ENCODE peak calls at places on chromosomes 3 and 15, in five cellular contexts. One of them, this sample, is unnamed.

GRCh38 chr3:50146316-50146901 is 8.7 kb upstream of the SEMA3F start:
- DNase-seq in adrenal gland: no peak
- DNase-seq in body of pancreas: no peak
- DNase-seq in sigmoid colon: no peak
- DNase-seq in IMR-90: no peak
- DNase-seq in this sample: no peak

GRCh38 chr3:44893097-44893496 is 18.7 kb downstream of the TGM4 start:
- DNase-seq in sigmoid colon: no peak
- DNase-seq in IMR-90: peak
- DNase-seq in body of pancreas: no peak
- DNase-seq in adrenal gland: no peak
- DNase-seq in this sample: no peak

GRCh38 chr3:43169987-43170386 is 64.1 kb upstream of the POMGNT2 start:
- DNase-seq in sigmoid colon: no peak
- DNase-seq in IMR-90: no peak
- DNase-seq in body of pancreas: no peak
- DNase-seq in adrenal gland: no peak
- DNase-seq in this sample: no peak

GRCh38 chr3:103711670-103712069 is 1276.9 kb downstream of the ZPLD1 start:
- DNase-seq in IMR-90: no peak
- DNase-seq in body of pancreas: no peak
- DNase-seq in sigmoid colon: no peak
- DNase-seq in adrenal gland: no peak
- DNase-seq in this sample: no peak

GRCh38 chr3:185688808-185689207 is 102.7 kb downstream of the SENP2 start:
- DNase-seq in body of pancreas: no peak
- DNase-seq in adrenal gland: peak
- DNase-seq in sigmoid colon: no peak
- DNase-seq in IMR-90: peak
- DNase-seq in this sample: no peak

GRCh38 chr3:39168156-39168780 is 14.9 kb upstream of the CSRNP1 start:
- DNase-seq in adrenal gland: no peak
- DNase-seq in body of pancreas: no peak
- DNase-seq in sigmoid colon: peak
- DNase-seq in IMR-90: no peak
- DNase-seq in this sample: no peak

GRCh38 chr3:42739401-42740158 is 33.5 kb downstream of the CCDC13 start:
- DNase-seq in adrenal gland: no peak
- DNase-seq in sigmoid colon: peak
- DNase-seq in IMR-90: no peak
- DNase-seq in body of pancreas: no peak
- DNase-seq in this sample: no peak

GRCh38 chr3:15305366-15305844 is 27.0 kb downstream of the SH3BP5 start:
- DNase-seq in body of pancreas: no peak
- DNase-seq in adrenal gland: no peak
- DNase-seq in IMR-90: peak
- DNase-seq in sigmoid colon: peak
- DNase-seq in this sample: peak

GRCh38 chr15:32721594-32721993 is 3.8 kb downstream of the GREM1 start:
- DNase-seq in body of pancreas: no peak
- DNase-seq in IMR-90: peak
- DNase-seq in sigmoid colon: no peak
- DNase-seq in adrenal gland: no peak
- DNase-seq in this sample: no peak

GRCh38 chr3:127180859-127181258 is 12.1 kb upstream of the PRR23E start:
- DNase-seq in IMR-90: no peak
- DNase-seq in body of pancreas: no peak
- DNase-seq in sigmoid colon: peak
- DNase-seq in adrenal gland: no peak
- DNase-seq in this sample: no peak

GRCh38 chr3:144989756-144990155 is 1018.1 kb downstream of the DIPK2A start:
- DNase-seq in body of pancreas: no peak
- DNase-seq in adrenal gland: no peak
- DNase-seq in IMR-90: peak
- DNase-seq in sigmoid colon: no peak
- DNase-seq in this sample: no peak

GRCh38 chr3:50237754-50238548 is 1.9 kb downstream of the GNAI2 start:
- DNase-seq in body of pancreas: peak
- DNase-seq in adrenal gland: peak
- DNase-seq in sigmoid colon: peak
- DNase-seq in IMR-90: peak
- DNase-seq in this sample: peak

GRCh38 chr3:69212411-69213160 is 90.2 kb upstream of the LMOD3 start:
- DNase-seq in body of pancreas: no peak
- DNase-seq in sigmoid colon: no peak
- DNase-seq in adrenal gland: no peak
- DNase-seq in IMR-90: peak
- DNase-seq in this sample: peak

GRCh38 chr15:73930371-73930770 is 4.1 kb downstream of the LOXL1 start:
- DNase-seq in body of pancreas: no peak
- DNase-seq in IMR-90: peak
- DNase-seq in adrenal gland: no peak
- DNase-seq in sigmoid colon: no peak
- DNase-seq in this sample: no peak

GRCh38 chr15:69602921-69603320 is 150.3 kb downstream of the RPLP1 start:
- DNase-seq in sigmoid colon: no peak
- DNase-seq in adrenal gland: no peak
- DNase-seq in IMR-90: no peak
- DNase-seq in body of pancreas: no peak
- DNase-seq in this sample: no peak

GRCh38 chr3:12947504-12948369 is 106.4 kb upstream of the RPL32 start:
- DNase-seq in sigmoid colon: peak
- DNase-seq in IMR-90: peak
- DNase-seq in adrenal gland: no peak
- DNase-seq in body of pancreas: no peak
- DNase-seq in this sample: peak

GRCh38 chr3:11844891-11845290 is 1.8 kb downstream of the TAMM41 start:
- DNase-seq in IMR-90: no peak
- DNase-seq in body of pancreas: no peak
- DNase-seq in sigmoid colon: no peak
- DNase-seq in adrenal gland: no peak
- DNase-seq in this sample: no peak

GRCh38 chr3:4989649-4989966 is 10.4 kb downstream of the BHLHE40 start:
- DNase-seq in IMR-90: no peak
- DNase-seq in body of pancreas: no peak
- DNase-seq in sigmoid colon: no peak
- DNase-seq in adrenal gland: no peak
- DNase-seq in this sample: no peak

GRCh38 chr3:196225086-196225485 is 8.8 kb downstream of the SLC51A start:
- DNase-seq in adrenal gland: no peak
- DNase-seq in body of pancreas: no peak
- DNase-seq in IMR-90: no peak
- DNase-seq in sigmoid colon: peak
- DNase-seq in this sample: no peak

GRCh38 chr3:56800373-56801150 is 1.2 kb downstream of the ARHGEF3 start:
- DNase-seq in adrenal gland: peak
- DNase-seq in body of pancreas: peak
- DNase-seq in sigmoid colon: no peak
- DNase-seq in IMR-90: no peak
- DNase-seq in this sample: no peak

GRCh38 chr3:183385698-183386590 is 42.5 kb downstream of the MCF2L2 start:
- DNase-seq in IMR-90: peak
- DNase-seq in adrenal gland: peak
- DNase-seq in body of pancreas: peak
- DNase-seq in sigmoid colon: no peak
- DNase-seq in this sample: peak

GRCh38 chr3:112582242-112582874 is 20.5 kb downstream of the SLC35A5 start:
- DNase-seq in adrenal gland: no peak
- DNase-seq in body of pancreas: no peak
- DNase-seq in sigmoid colon: no peak
- DNase-seq in IMR-90: peak
- DNase-seq in this sample: peak

GRCh38 chr3:17412950-17413530 is 329.4 kb downstream of the TBC1D5 start:
- DNase-seq in body of pancreas: no peak
- DNase-seq in IMR-90: peak
- DNase-seq in adrenal gland: peak
- DNase-seq in sigmoid colon: no peak
- DNase-seq in this sample: peak

GRCh38 chr3:136954980-136955780 is 2.6 kb upstream of the IL20RB start:
- DNase-seq in body of pancreas: no peak
- DNase-seq in adrenal gland: no peak
- DNase-seq in sigmoid colon: no peak
- DNase-seq in IMR-90: no peak
- DNase-seq in this sample: no peak

GRCh38 chr3:106850429-106850828 is 526.8 kb upstream of the CCDC54 start:
- DNase-seq in body of pancreas: no peak
- DNase-seq in IMR-90: peak
- DNase-seq in adrenal gland: no peak
- DNase-seq in sigmoid colon: no peak
- DNase-seq in this sample: no peak

GRCh38 chr3:70076394-70076793 is 76.9 kb downstream of the SAMMSON start:
- DNase-seq in body of pancreas: peak
- DNase-seq in adrenal gland: no peak
- DNase-seq in sigmoid colon: no peak
- DNase-seq in IMR-90: no peak
- DNase-seq in this sample: no peak

GRCh38 chr3:70832035-70832795 is 519.8 kb upstream of the MDFIC2 start:
- DNase-seq in body of pancreas: peak
- DNase-seq in IMR-90: peak
- DNase-seq in sigmoid colon: no peak
- DNase-seq in adrenal gland: no peak
- DNase-seq in this sample: no peak

GRCh38 chr3:133973249-133973980 is 56.3 kb downstream of the SLCO2A1 start:
- DNase-seq in sigmoid colon: peak
- DNase-seq in IMR-90: no peak
- DNase-seq in body of pancreas: no peak
- DNase-seq in adrenal gland: no peak
- DNase-seq in this sample: no peak

GRCh38 chr3:62149962-62150361 is 223.4 kb downstream of the FEZF2 start:
- DNase-seq in adrenal gland: no peak
- DNase-seq in IMR-90: peak
- DNase-seq in body of pancreas: no peak
- DNase-seq in sigmoid colon: no peak
- DNase-seq in this sample: no peak

GRCh38 chr3:143326983-143327382 is 207.4 kb downstream of the CHST2 start:
- DNase-seq in body of pancreas: no peak
- DNase-seq in IMR-90: no peak
- DNase-seq in adrenal gland: no peak
- DNase-seq in sigmoid colon: no peak
- DNase-seq in this sample: no peak

GRCh38 chr15:28896944-28897343 is 11.2 kb downstream of the APBA2 start:
- DNase-seq in IMR-90: peak
- DNase-seq in adrenal gland: no peak
- DNase-seq in body of pancreas: no peak
- DNase-seq in sigmoid colon: no peak
- DNase-seq in this sample: no peak

GRCh38 chr3:195803309-195803908 is 8.3 kb downstream of the MUC4 start:
- DNase-seq in IMR-90: no peak
- DNase-seq in body of pancreas: peak
- DNase-seq in adrenal gland: no peak
- DNase-seq in sigmoid colon: peak
- DNase-seq in this sample: no peak

GRCh38 chr3:87267953-87268645 is 8.3 kb downstream of the POU1F1 start:
- DNase-seq in adrenal gland: no peak
- DNase-seq in IMR-90: no peak
- DNase-seq in body of pancreas: peak
- DNase-seq in sigmoid colon: no peak
- DNase-seq in this sample: peak

GRCh38 chr15:75203908-75204263 is 2.2 kb downstream of the C15orf39 start:
- DNase-seq in body of pancreas: no peak
- DNase-seq in IMR-90: no peak
- DNase-seq in adrenal gland: no peak
- DNase-seq in sigmoid colon: no peak
- DNase-seq in this sample: no peak
- TF ChIP-seq POLR2A in body of pancreas: no peak
- TF ChIP-seq POLR2A in IMR-90: no peak
- TF ChIP-seq POLR2A in adrenal gland: no peak
- TF ChIP-seq POLR2A in sigmoid colon: no peak
- TF ChIP-seq POLR2A in this sample: no peak

DNA sequence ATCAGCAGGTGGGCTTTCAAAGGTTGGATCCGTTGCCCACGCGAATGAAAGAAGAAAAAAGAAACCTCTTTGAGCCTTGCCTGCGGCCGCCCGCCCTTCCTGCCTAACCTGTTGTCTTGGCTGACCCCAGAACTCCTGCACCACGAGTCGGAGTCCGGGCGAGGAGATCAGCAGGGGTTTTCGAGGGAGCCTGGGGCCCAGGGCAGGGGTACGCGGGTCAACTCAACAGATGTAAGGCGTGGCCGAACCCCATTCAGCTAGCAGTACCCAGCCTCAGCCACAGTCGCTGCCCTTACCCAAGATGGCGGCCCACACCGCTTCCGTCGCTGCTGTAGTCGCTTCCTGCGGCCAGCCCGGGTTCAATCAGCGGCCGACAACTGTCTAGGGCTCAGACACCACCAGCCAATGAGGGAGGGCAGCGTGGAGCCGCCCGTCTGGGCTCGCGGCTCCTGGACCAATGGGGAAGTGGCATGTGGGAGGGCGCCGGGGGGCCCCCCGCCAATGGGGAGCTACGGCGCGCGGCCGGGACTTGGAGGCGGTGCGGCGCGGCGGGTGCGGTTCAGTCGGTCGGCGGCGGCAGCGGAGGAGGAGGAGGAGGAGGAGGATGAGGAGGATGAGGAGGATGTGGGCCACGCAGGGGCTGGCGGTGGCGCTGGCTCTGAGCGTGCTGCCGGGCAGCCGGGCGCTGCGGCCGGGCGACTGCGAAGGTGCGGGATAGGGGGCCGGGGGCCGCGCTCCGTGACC is at the start of gene MANF:
- DNase-seq in body of pancreas: peak
- DNase-seq in IMR-90: peak
- DNase-seq in sigmoid colon: peak
- DNase-seq in adrenal gland: peak
- DNase-seq in this sample: peak
- TF ChIP-seq POLR2A in body of pancreas: peak
- TF ChIP-seq POLR2A in IMR-90: peak
- TF ChIP-seq POLR2A in sigmoid colon: peak
- TF ChIP-seq POLR2A in adrenal gland: peak
- TF ChIP-seq POLR2A in this sample: peak

GRCh38 chr3:129605593-129606521 is 619 bp downstream of the PLXND1 start:
- DNase-seq in IMR-90: peak
- DNase-seq in adrenal gland: peak
- DNase-seq in sigmoid colon: no peak
- DNase-seq in body of pancreas: peak
- DNase-seq in this sample: peak
- TF ChIP-seq POLR2A in IMR-90: no peak
- TF ChIP-seq POLR2A in adrenal gland: peak
- TF ChIP-seq POLR2A in sigmoid colon: no peak
- TF ChIP-seq POLR2A in body of pancreas: no peak
- TF ChIP-seq POLR2A in this sample: no peak

GRCh38 chr3:72448858-72449257 is 399.4 kb downstream of the SHQ1 start:
- DNase-seq in adrenal gland: no peak
- DNase-seq in body of pancreas: no peak
- DNase-seq in IMR-90: no peak
- DNase-seq in sigmoid colon: no peak
- DNase-seq in this sample: peak

GRCh38 chr3:72445827-72446405 is 402.3 kb downstream of the SHQ1 start:
- DNase-seq in body of pancreas: no peak
- DNase-seq in IMR-90: peak
- DNase-seq in sigmoid colon: no peak
- DNase-seq in adrenal gland: no peak
- DNase-seq in this sample: peak

GRCh38 chr3:72446406-72447058 is 401.7 kb downstream of the SHQ1 start:
- DNase-seq in sigmoid colon: no peak
- DNase-seq in IMR-90: peak
- DNase-seq in body of pancreas: no peak
- DNase-seq in adrenal gland: no peak
- DNase-seq in this sample: peak

GRCh38 chr3:72448375-72448823 is 399.8 kb downstream of the SHQ1 start:
- DNase-seq in body of pancreas: no peak
- DNase-seq in adrenal gland: peak
- DNase-seq in sigmoid colon: no peak
- DNase-seq in IMR-90: no peak
- DNase-seq in this sample: peak

GRCh38 chr3:72447059-72447946 is 400.9 kb downstream of the SHQ1 start:
- DNase-seq in adrenal gland: peak
- DNase-seq in body of pancreas: peak
- DNase-seq in sigmoid colon: peak
- DNase-seq in IMR-90: peak
- DNase-seq in this sample: peak
- TF ChIP-seq POLR2A in adrenal gland: no peak
- TF ChIP-seq POLR2A in body of pancreas: no peak
- TF ChIP-seq POLR2A in sigmoid colon: no peak
- TF ChIP-seq POLR2A in IMR-90: peak
- TF ChIP-seq POLR2A in this sample: peak